ENCODE peak calls at places on chromosomes 2 and 18, in four cellular contexts. M is Peyer's patch; Z is activated naive CD4-positive, alpha-beta T cell treated with Interleukin-2 at 50 U/mL for 16 hours; Y is left ventricle myocardium superior. O is an unnamed sample.

GRCh38 chr2:72350852-72351251 is 203.2 kb upstream of the CYP26B1 start:
- DNase-seq in Z (no peak), M (no peak), Y (no peak), O (no peak)

GRCh38 chr2:168256448-168256847 is 9.1 kb upstream of the STK39 start:
- DNase-seq in M (no peak), Z (no peak), Y (no peak), O (peak; percentile 40)

GRCh38 chr2:193561054-193561453 is 1366.3 kb upstream of the TMEFF2 start:
- DNase-seq in Z (no peak), Y (no peak), M (no peak), O (no peak)

GRCh38 chr2:171244970-171245782 is 84.5 kb upstream of the TLK1 start:
- DNase-seq in M (no peak), Z (no peak), Y (no peak), O (no peak)

GRCh38 chr2:168961450-168962229 is 60.5 kb downstream of the G6PC2 start:
- DNase-seq in Z (peak; percentile 13), Y (no peak), M (no peak), O (peak; percentile 74)

GRCh38 chr2:20424300-20425290 is 22.3 kb upstream of the RHOB start:
- DNase-seq in Y (peak; percentile 68), Z (no peak), M (peak; percentile 55), O (no peak)

GRCh38 chr2:216583157-216583556 is 50.1 kb upstream of the IGFBP2 start:
- DNase-seq in M (no peak), Y (no peak), Z (no peak), O (no peak)

GRCh38 chr18:67417864-67418523 is 98.5 kb downstream of the DSEL start:
- DNase-seq in Y (no peak), Z (peak; percentile 10), M (no peak), O (no peak)

GRCh38 chr2:222319576-222320440 is 21.0 kb upstream of the PAX3 start:
- DNase-seq in Z (no peak), Y (peak; percentile 67), M (no peak), O (peak; percentile 76)

GRCh38 chr2:228699888-228700287 is 518.4 kb upstream of the SPHKAP start:
- DNase-seq in Y (no peak), M (no peak), Z (no peak), O (no peak)

GRCh38 chr18:5475252-5475651 is 68.5 kb downstream of the EPB41L3 start:
- DNase-seq in Y (no peak), Z (no peak), M (no peak), O (no peak)

GRCh38 chr2:127639111-127639474 is 6.9 kb upstream of the GPR17 start:
- DNase-seq in M (no peak), Y (peak; percentile 29), Z (no peak), O (no peak)

GRCh38 chr2:25270061-25270460 is 71.7 kb downstream of the DNMT3A start:
- DNase-seq in M (no peak), Y (no peak), Z (no peak), O (no peak)

GRCh38 chr18:44048846-44049245 is 631.8 kb upstream of the SETBP1 start:
- DNase-seq in M (no peak), Z (no peak), Y (no peak), O (no peak)

GRCh38 chr2:12534646-12535263 is 182.0 kb upstream of the TRIB2 start:
- DNase-seq in Z (no peak), Y (no peak), M (no peak), O (no peak)

GRCh38 chr2:68100189-68100588 is 37.4 kb upstream of the C1D start:
- DNase-seq in Z (no peak), Y (no peak), M (no peak), O (no peak)

GRCh38 chr2:197943731-197944130 is 139.3 kb downstream of the PLCL1 start:
- DNase-seq in Y (no peak), M (no peak), Z (no peak), O (no peak)

GRCh38 chr2:160372585-160372984 is 121.0 kb downstream of the RBMS1 start:
- DNase-seq in M (no peak), Y (no peak), Z (no peak), O (no peak)

GRCh38 chr2:239611222-239611795 is 210.5 kb upstream of the HDAC4 start:
- DNase-seq in Z (no peak), M (no peak), Y (no peak), O (no peak)